ENCODE peak calls at places on chromosome 2, in six cellular contexts. F is left lobe of liver, U is mammary epithelial cell, N is cerebellum, V is HFFc6, Z is RPMI7951. A is an unnamed sample.

GRCh38 chr2:137249463-137249862 is 484.1 kb downstream of the THSD7B start:
- DNase-seq in V (no peak), N (no peak), F (no peak), U (peak), Z (no peak), A (no peak)

GRCh38 chr2:33136056-33136455 is 189.3 kb downstream of the LTBP1 start:
- DNase-seq in N (no peak), V (no peak), U (no peak), Z (peak), F (no peak), A (no peak)

GRCh38 chr2:15851076-15851693 is 89.2 kb upstream of the MYCN start:
- DNase-seq in V (no peak), U (no peak), Z (no peak), F (no peak), N (no peak), A (no peak)

GRCh38 chr2:102604754-102605153 is 14.6 kb upstream of the SLC9A2 start:
- DNase-seq in F (no peak), V (no peak), N (no peak), U (no peak), Z (no peak), A (no peak)

GRCh38 chr2:103254611-103255010 is 492.8 kb downstream of the TMEM182 start:
- DNase-seq in U (no peak), V (no peak), N (no peak), F (no peak), Z (no peak), A (no peak)

GRCh38 chr2:136132840-136133570 is 15.1 kb upstream of the CXCR4 start:
- DNase-seq in F (no peak), Z (no peak), U (no peak), V (no peak), N (no peak), A (no peak)

GRCh38 chr2:174858745-174859144 is 94.5 kb upstream of the CHRNA1 start:
- DNase-seq in U (no peak), Z (no peak), F (no peak), V (no peak), N (no peak), A (no peak)

GRCh38 chr2:241329669-241330615 is 14.2 kb downstream of the SEPTIN2 start:
- DNase-seq in N (no peak), Z (no peak), V (no peak), F (no peak), U (peak), A (no peak)

GRCh38 chr2:106277426-106277825 is 83.3 kb upstream of the UXS1 start:
- DNase-seq in U (no peak), F (no peak), N (no peak), Z (no peak), V (no peak), A (no peak)

GRCh38 chr2:156182132-156182531 is 150.4 kb downstream of the NR4A2 start:
- DNase-seq in F (no peak), U (peak), V (no peak), N (no peak), Z (no peak), A (peak)

GRCh38 chr2:871926-872680 is 78.5 kb upstream of the SNTG2 start:
- DNase-seq in V (no peak), U (no peak), N (no peak), Z (no peak), F (no peak), A (no peak)

GRCh38 chr2:71631411-71631931 is 178.1 kb downstream of the DYSF start:
- DNase-seq in Z (peak), F (no peak), V (peak), N (no peak), U (no peak), A (peak)

GRCh38 chr2:128781166-128781887 is 462.7 kb upstream of the HS6ST1 start:
- DNase-seq in V (no peak), Z (no peak), U (no peak), N (no peak), F (peak), A (no peak)

GRCh38 chr2:46874236-46874929 is 41.2 kb downstream of the MCFD2 start:
- DNase-seq in N (no peak), V (peak), F (no peak), U (no peak), Z (peak), A (peak)

GRCh38 chr2:33084433-33084832 is 137.7 kb downstream of the LTBP1 start:
- DNase-seq in U (no peak), F (no peak), N (no peak), V (no peak), Z (no peak), A (no peak)

GRCh38 chr2:8149985-8150547 is 531.8 kb upstream of the ID2 start:
- DNase-seq in Z (peak), N (no peak), V (peak), F (no peak), U (no peak), A (peak)

GRCh38 chr2:55150834-55151233 is 81.3 kb downstream of the CLHC1 start:
- DNase-seq in N (no peak), U (no peak), Z (no peak), F (no peak), V (no peak), A (no peak)

GRCh38 chr2:218567797-218568189 is 358 bp downstream of the USP37 start:
- DNase-seq in Z (no peak), F (no peak), V (peak), U (no peak), N (no peak), A (no peak)

GRCh38 chr2:196434217-196434616 is 205.3 kb upstream of the CCDC150 start:
- DNase-seq in U (no peak), V (no peak), N (no peak), F (no peak), Z (no peak), A (no peak)

GRCh38 chr2:171711351-171711750 is 24.1 kb downstream of the DYNC1I2 start:
- DNase-seq in U (no peak), F (no peak), Z (peak), N (no peak), V (peak), A (no peak)

GRCh38 chr2:237639441-237640220 is 12.2 kb downstream of the LRRFIP1 start:
- DNase-seq in U (no peak), F (no peak), Z (no peak), N (no peak), V (no peak), A (no peak)

GRCh38 chr2:124530203-124530602 is 505.1 kb downstream of the CNTNAP5 start:
- DNase-seq in F (no peak), U (no peak), N (no peak), Z (no peak), V (no peak), A (no peak)

GRCh38 chr2:9097871-9098270 is 94.4 kb upstream of the MBOAT2 start:
- DNase-seq in V (no peak), U (no peak), F (no peak), Z (no peak), N (no peak), A (no peak)

GRCh38 chr2:229071292-229071976 is 199.7 kb downstream of the PID1 start:
- DNase-seq in U (no peak), F (no peak), Z (peak), V (no peak), N (no peak), A (no peak)

GRCh38 chr2:233413529-233414272 is 59.4 kb downstream of the DGKD start:
- DNase-seq in F (no peak), Z (peak), N (peak), V (peak), U (peak), A (peak)

GRCh38 chr2:157480182-157480961 is 36.5 kb upstream of the CYTIP start:
- DNase-seq in F (peak), Z (peak), V (no peak), U (peak), N (no peak), A (peak)

GRCh38 chr2:48471048-48471474 is 58.9 kb upstream of the STON1 start:
- DNase-seq in F (no peak), U (peak), Z (peak), N (no peak), V (peak), A (peak)

GRCh38 chr2:55113976-55114564 is 63.8 kb upstream of the RTN4 start:
- DNase-seq in F (no peak), N (no peak), Z (no peak), V (no peak), U (no peak), A (no peak)

GRCh38 chr2:129160879-129161278 is 818.6 kb upstream of the RAB6C start:
- DNase-seq in U (no peak), V (no peak), F (no peak), Z (no peak), N (no peak), A (no peak)

GRCh38 chr2:38613126-38613848 is 10.6 kb upstream of the HNRNPLL start:
- DNase-seq in N (no peak), U (no peak), F (no peak), V (no peak), Z (no peak), A (no peak)

GRCh38 chr2:242056785-242057184 is 187.3 kb downstream of the RTP5 start:
- DNase-seq in N (no peak), U (no peak), Z (no peak), V (no peak), F (no peak), A (no peak)

GRCh38 chr2:190996338-190996946 is 17.5 kb downstream of the STAT1 start:
- DNase-seq in V (peak), Z (peak), F (no peak), N (no peak), U (no peak), A (peak)

GRCh38 chr2:241848761-241849615 is 9.7 kb downstream of the PDCD1 start:
- DNase-seq in N (no peak), F (no peak), U (no peak), V (no peak), Z (no peak), A (no peak)

GRCh38 chr2:64056021-64056420 is 36.8 kb upstream of the VPS54 start:
- DNase-seq in Z (peak), F (no peak), V (no peak), U (peak), N (no peak), A (peak)

GRCh38 chr2:26469955-26470354 is 8.0 kb downstream of the OTOF start:
- DNase-seq in U (no peak), F (no peak), Z (no peak), N (no peak), V (no peak), A (no peak)